ENCODE peak calls at places on chromosomes 7 and 10, in eight cellular contexts. R is activated CD4-positive, CD25-positive, alpha-beta regulatory T cell treated with anti-CD3 and anti-CD28 coated beads, Interleukin-2, amount 50 U/mL, for 72 hours; N is thoracic aorta; B is fibroblast of the aortic adventitia; W is Kasumi-1; Q is B cell; O is stimulated activated CD4-positive, alpha-beta T cell treated with anti-CD3 and anti-CD28 coated beads, Interleukin-4, amount 100 ng/mL, for 4 hours; L is SJSA1. A is an unnamed sample.
A peak's percentile ranks its signal among the peaks of the same experiment; 100 is the strongest.

GRCh38 chr10:114379631-114380041 is 24.7 kb downstream of the AFAP1L2 start:
- DNase-seq in W (no peak), Q (no peak), O (no peak), N (no peak), L (no peak), R (no peak), B (no peak), A (no peak)

GRCh38 chr7:27533777-27534176 is 128.9 kb downstream of the HIBADH start:
- DNase-seq in R (no peak), L (no peak), Q (no peak), B (no peak), W (no peak), O (no peak), N (no peak), A (no peak)

GRCh38 chr10:130020651-130021372 is 56.7 kb upstream of the EBF3 start:
- DNase-seq in W (no peak), N (no peak), Q (no peak), B (no peak), O (no peak), L (no peak), R (no peak), A (no peak)

GRCh38 chr10:96044686-96045085 is 1.3 kb downstream of the CCNJ start:
- DNase-seq in N (no peak), L (no peak), W (peak; percentile 66), R (no peak), O (no peak), Q (no peak), B (peak; percentile 59), A (no peak)

GRCh38 chr7:21580073-21580521 is 37.3 kb downstream of the DNAH11 start:
- DNase-seq in O (no peak), Q (no peak), B (peak; percentile 68), N (no peak), L (peak; percentile 75), W (peak; percentile 75), R (no peak), A (no peak)

GRCh38 chr10:69801094-69801433 is 642 bp upstream of the COL13A1 start:
- DNase-seq in N (no peak), R (no peak), L (peak; percentile 80), B (peak; percentile 56), Q (no peak), W (peak; percentile 69), O (peak; percentile 30), A (no peak)

GRCh38 chr7:137146012-137146455 is 197.5 kb downstream of the PTN start:
- DNase-seq in N (no peak), R (no peak), W (no peak), Q (no peak), B (peak; percentile 66), O (no peak), L (peak; percentile 95), A (no peak)

GRCh38 chr10:122459586-122460273 is 1.6 kb upstream of the HTRA1 start:
- DNase-seq in L (no peak), O (no peak), Q (no peak), W (no peak), N (no peak), B (peak; percentile 5), R (no peak), A (no peak)

A was measured in T-helper 22 cell.